ENCODE peak calls at places on chromosomes 1 and 21, in seven cellular contexts. One of them, this sample, is unnamed.

GRCh38 chr1:24058671-24059455 is 53.1 kb downstream of the MYOM3 start:
- DNase-seq in B cell: no peak
- DNase-seq in stimulated activated CD4-positive, alpha-beta T cell treated with anti-CD3 and anti-CD28 coated beads, TNF-alpha, amount 100 ng/mL, for 48 hours: no peak
- DNase-seq in AML-193: no peak
- DNase-seq in tibial artery: no peak
- DNase-seq in nephron progenitor cell: no peak
- DNase-seq in NCI-H2081 treated with DMSO at 0.1 percent for 48 hours: no peak
- DNase-seq in this sample: no peak

GRCh38 chr1:8367571-8368184 is 49.8 kb downstream of the SLC45A1 start:
- DNase-seq in B cell: no peak
- DNase-seq in stimulated activated CD4-positive, alpha-beta T cell treated with anti-CD3 and anti-CD28 coated beads, TNF-alpha, amount 100 ng/mL, for 48 hours: no peak
- DNase-seq in AML-193: no peak
- DNase-seq in tibial artery: no peak
- DNase-seq in nephron progenitor cell: no peak
- DNase-seq in NCI-H2081 treated with DMSO at 0.1 percent for 48 hours: no peak
- DNase-seq in this sample: no peak

GRCh38 chr1:55215194-55216021 is at the start of gene USP24:
- DNase-seq in B cell: peak
- DNase-seq in stimulated activated CD4-positive, alpha-beta T cell treated with anti-CD3 and anti-CD28 coated beads, TNF-alpha, amount 100 ng/mL, for 48 hours: peak
- DNase-seq in AML-193: peak
- DNase-seq in tibial artery: peak
- DNase-seq in nephron progenitor cell: peak
- DNase-seq in NCI-H2081 treated with DMSO at 0.1 percent for 48 hours: no peak
- DNase-seq in this sample: no peak

GRCh38 chr21:34580181-34580700 is 34.7 kb downstream of the RCAN1 start:
- DNase-seq in B cell: no peak
- DNase-seq in stimulated activated CD4-positive, alpha-beta T cell treated with anti-CD3 and anti-CD28 coated beads, TNF-alpha, amount 100 ng/mL, for 48 hours: no peak
- DNase-seq in AML-193: no peak
- DNase-seq in tibial artery: no peak
- DNase-seq in nephron progenitor cell: no peak
- DNase-seq in NCI-H2081 treated with DMSO at 0.1 percent for 48 hours: no peak
- DNase-seq in this sample: peak

GRCh38 chr1:11919621-11920020 is 6.6 kb downstream of the KIAA2013 start:
- DNase-seq in B cell: no peak
- DNase-seq in stimulated activated CD4-positive, alpha-beta T cell treated with anti-CD3 and anti-CD28 coated beads, TNF-alpha, amount 100 ng/mL, for 48 hours: no peak
- DNase-seq in AML-193: no peak
- DNase-seq in tibial artery: no peak
- DNase-seq in nephron progenitor cell: no peak
- DNase-seq in NCI-H2081 treated with DMSO at 0.1 percent for 48 hours: no peak
- DNase-seq in this sample: no peak

GRCh38 chr1:227416156-227416865 is 98.0 kb upstream of the CDC42BPA start:
- DNase-seq in B cell: no peak
- DNase-seq in stimulated activated CD4-positive, alpha-beta T cell treated with anti-CD3 and anti-CD28 coated beads, TNF-alpha, amount 100 ng/mL, for 48 hours: no peak
- DNase-seq in AML-193: no peak
- DNase-seq in tibial artery: no peak
- DNase-seq in nephron progenitor cell: no peak
- DNase-seq in NCI-H2081 treated with DMSO at 0.1 percent for 48 hours: no peak
- DNase-seq in this sample: no peak

GRCh38 chr1:5727191-5727590 is 265.0 kb downstream of the NPHP4 start:
- DNase-seq in B cell: no peak
- DNase-seq in stimulated activated CD4-positive, alpha-beta T cell treated with anti-CD3 and anti-CD28 coated beads, TNF-alpha, amount 100 ng/mL, for 48 hours: no peak
- DNase-seq in AML-193: no peak
- DNase-seq in tibial artery: no peak
- DNase-seq in nephron progenitor cell: no peak
- DNase-seq in NCI-H2081 treated with DMSO at 0.1 percent for 48 hours: no peak
- DNase-seq in this sample: no peak

GRCh38 chr1:153944005-153944821 is 2.3 kb downstream of the DENND4B start:
- DNase-seq in B cell: no peak
- DNase-seq in stimulated activated CD4-positive, alpha-beta T cell treated with anti-CD3 and anti-CD28 coated beads, TNF-alpha, amount 100 ng/mL, for 48 hours: no peak
- DNase-seq in AML-193: no peak
- DNase-seq in tibial artery: no peak
- DNase-seq in nephron progenitor cell: no peak
- DNase-seq in NCI-H2081 treated with DMSO at 0.1 percent for 48 hours: no peak
- DNase-seq in this sample: no peak

GRCh38 chr1:68010543-68010942 is 39.9 kb downstream of the DIRAS3 start:
- DNase-seq in B cell: no peak
- DNase-seq in stimulated activated CD4-positive, alpha-beta T cell treated with anti-CD3 and anti-CD28 coated beads, TNF-alpha, amount 100 ng/mL, for 48 hours: no peak
- DNase-seq in AML-193: no peak
- DNase-seq in tibial artery: no peak
- DNase-seq in nephron progenitor cell: no peak
- DNase-seq in NCI-H2081 treated with DMSO at 0.1 percent for 48 hours: no peak
- DNase-seq in this sample: no peak

GRCh38 chr21:33268736-33269441 is 2.7 kb downstream of the IL10RB start:
- DNase-seq in B cell: peak
- DNase-seq in stimulated activated CD4-positive, alpha-beta T cell treated with anti-CD3 and anti-CD28 coated beads, TNF-alpha, amount 100 ng/mL, for 48 hours: no peak
- DNase-seq in AML-193: no peak
- DNase-seq in tibial artery: no peak
- DNase-seq in nephron progenitor cell: no peak
- DNase-seq in NCI-H2081 treated with DMSO at 0.1 percent for 48 hours: peak
- DNase-seq in this sample: no peak

GRCh38 chr1:224182057-224182865 is 779 bp upstream of the DEGS1 start:
- DNase-seq in B cell: peak
- DNase-seq in stimulated activated CD4-positive, alpha-beta T cell treated with anti-CD3 and anti-CD28 coated beads, TNF-alpha, amount 100 ng/mL, for 48 hours: no peak
- DNase-seq in AML-193: no peak
- DNase-seq in tibial artery: no peak
- DNase-seq in nephron progenitor cell: no peak
- DNase-seq in NCI-H2081 treated with DMSO at 0.1 percent for 48 hours: no peak
- DNase-seq in this sample: no peak

GRCh38 chr1:19654886-19655717 is 9.6 kb upstream of the HTR6 start:
- DNase-seq in B cell: no peak
- DNase-seq in stimulated activated CD4-positive, alpha-beta T cell treated with anti-CD3 and anti-CD28 coated beads, TNF-alpha, amount 100 ng/mL, for 48 hours: no peak
- DNase-seq in AML-193: no peak
- DNase-seq in tibial artery: no peak
- DNase-seq in nephron progenitor cell: no peak
- DNase-seq in NCI-H2081 treated with DMSO at 0.1 percent for 48 hours: no peak
- DNase-seq in this sample: no peak

GRCh38 chr1:229430761-229431269 is 3.1 kb downstream of the ACTA1 start:
- DNase-seq in B cell: peak
- DNase-seq in stimulated activated CD4-positive, alpha-beta T cell treated with anti-CD3 and anti-CD28 coated beads, TNF-alpha, amount 100 ng/mL, for 48 hours: no peak
- DNase-seq in AML-193: no peak
- DNase-seq in tibial artery: no peak
- DNase-seq in nephron progenitor cell: peak
- DNase-seq in NCI-H2081 treated with DMSO at 0.1 percent for 48 hours: no peak
- DNase-seq in this sample: no peak

GRCh38 chr21:41133896-41134522 is 34.0 kb upstream of the BACE2 start:
- DNase-seq in B cell: peak
- DNase-seq in stimulated activated CD4-positive, alpha-beta T cell treated with anti-CD3 and anti-CD28 coated beads, TNF-alpha, amount 100 ng/mL, for 48 hours: no peak
- DNase-seq in AML-193: peak
- DNase-seq in tibial artery: no peak
- DNase-seq in nephron progenitor cell: peak
- DNase-seq in NCI-H2081 treated with DMSO at 0.1 percent for 48 hours: peak
- DNase-seq in this sample: no peak

GRCh38 chr21:21751286-21751685 is 753.1 kb downstream of the NCAM2 start:
- DNase-seq in B cell: no peak
- DNase-seq in stimulated activated CD4-positive, alpha-beta T cell treated with anti-CD3 and anti-CD28 coated beads, TNF-alpha, amount 100 ng/mL, for 48 hours: no peak
- DNase-seq in AML-193: no peak
- DNase-seq in tibial artery: no peak
- DNase-seq in nephron progenitor cell: no peak
- DNase-seq in NCI-H2081 treated with DMSO at 0.1 percent for 48 hours: no peak
- DNase-seq in this sample: no peak

GRCh38 chr1:61318319-61319125 is 236.2 kb downstream of the NFIA start:
- DNase-seq in B cell: no peak
- DNase-seq in stimulated activated CD4-positive, alpha-beta T cell treated with anti-CD3 and anti-CD28 coated beads, TNF-alpha, amount 100 ng/mL, for 48 hours: no peak
- DNase-seq in AML-193: no peak
- DNase-seq in tibial artery: no peak
- DNase-seq in nephron progenitor cell: peak
- DNase-seq in NCI-H2081 treated with DMSO at 0.1 percent for 48 hours: no peak
- DNase-seq in this sample: no peak

GRCh38 chr1:5847013-5847654 is 145.1 kb downstream of the NPHP4 start:
- DNase-seq in B cell: no peak
- DNase-seq in stimulated activated CD4-positive, alpha-beta T cell treated with anti-CD3 and anti-CD28 coated beads, TNF-alpha, amount 100 ng/mL, for 48 hours: no peak
- DNase-seq in AML-193: no peak
- DNase-seq in tibial artery: no peak
- DNase-seq in nephron progenitor cell: peak
- DNase-seq in NCI-H2081 treated with DMSO at 0.1 percent for 48 hours: no peak
- DNase-seq in this sample: no peak

GRCh38 chr1:78617615-78618026 is 2.6 kb upstream of the IFI44L start:
- DNase-seq in B cell: peak
- DNase-seq in stimulated activated CD4-positive, alpha-beta T cell treated with anti-CD3 and anti-CD28 coated beads, TNF-alpha, amount 100 ng/mL, for 48 hours: peak
- DNase-seq in AML-193: peak
- DNase-seq in tibial artery: peak
- DNase-seq in nephron progenitor cell: peak
- DNase-seq in NCI-H2081 treated with DMSO at 0.1 percent for 48 hours: no peak
- DNase-seq in this sample: no peak

GRCh38 chr1:237672748-237673147 is 218.0 kb downstream of the ZP4 start:
- DNase-seq in B cell: no peak
- DNase-seq in stimulated activated CD4-positive, alpha-beta T cell treated with anti-CD3 and anti-CD28 coated beads, TNF-alpha, amount 100 ng/mL, for 48 hours: no peak
- DNase-seq in AML-193: no peak
- DNase-seq in tibial artery: no peak
- DNase-seq in nephron progenitor cell: no peak
- DNase-seq in NCI-H2081 treated with DMSO at 0.1 percent for 48 hours: no peak
- DNase-seq in this sample: no peak

This sample was measured in NCI-H187 treated with DMSO at 0.1 percent for 48 hours.